ENCODE peak calls at places on chromosomes 5 and 9, in seven cellular contexts. X is mammary epithelial cell, D is astrocyte, G is body of pancreas, C is endothelial cell of umbilical vein, J is left ventricle myocardium inferior, R is DND-41. I is an unnamed sample.

GRCh38 chr5:163540711-163541110 is 35.3 kb downstream of the MAT2B start:
- DNase-seq in J (no peak), X (no peak), R (no peak), D (no peak), C (no peak), G (no peak), I (no peak)

GRCh38 chr5:57592236-57592635 is 109.6 kb upstream of the ACTBL2 start:
- DNase-seq in D (peak; percentile 27), X (peak; percentile 77), G (no peak), R (no peak), C (no peak), J (no peak), I (no peak)

GRCh38 chr5:41649659-41650058 is 139.3 kb upstream of the PLCXD3 start:
- DNase-seq in G (no peak), D (peak; percentile 93), J (no peak), R (no peak), C (no peak), X (peak; percentile 12), I (no peak)

GRCh38 chr5:59500014-59500413 is 393.5 kb downstream of the PDE4D start:
- DNase-seq in R (no peak), G (no peak), C (no peak), D (no peak), J (no peak), X (no peak), I (no peak)

GRCh38 chr5:51381801-51382507 is 1.3 kb upstream of the ISL1 start:
- DNase-seq in J (no peak), G (no peak), R (no peak), X (no peak), C (peak; percentile 50), D (no peak), I (no peak)

GRCh38 chr9:131416509-131416908 is 22.6 kb downstream of the PRRC2B start:
- DNase-seq in G (no peak), R (no peak), D (no peak), C (no peak), X (no peak), J (no peak), I (no peak)

GRCh38 chr9:6584881-6585597 is 60.5 kb downstream of the GLDC start:
- DNase-seq in J (no peak), C (peak; percentile 58), R (no peak), G (no peak), D (peak; percentile 20), X (no peak), I (no peak)

GRCh38 chr9:121599186-121599871 is 52.1 kb upstream of the DAB2IP start:
- DNase-seq in X (peak; percentile 32), D (peak; percentile 16), R (no peak), G (peak; percentile 96), J (peak; percentile 74), C (no peak), I (no peak)

GRCh38 chr9:30301271-30301963 is 2083.0 kb upstream of the ACO1 start:
- DNase-seq in G (no peak), R (no peak), X (no peak), J (no peak), D (no peak), C (no peak), I (no peak)

GRCh38 chr5:28542968-28543367 is 1504.6 kb upstream of the CDH9 start:
- DNase-seq in R (no peak), D (peak; percentile 98), C (peak; percentile 16), J (no peak), G (no peak), X (peak; percentile 87), I (no peak)

GRCh38 chr9:98975838-98976237 is 32.1 kb downstream of the COL15A1 start:
- DNase-seq in D (no peak), C (no peak), X (no peak), R (no peak), J (no peak), G (no peak), I (no peak)

GRCh38 chr9:135602789-135603481 is 36.4 kb downstream of the GLT6D1 start:
- DNase-seq in R (peak; percentile 53), J (peak; percentile 14), X (peak; percentile 23), D (peak; percentile 2), C (peak; percentile 46), G (peak; percentile 46), I (peak; percentile 37)

GRCh38 chr9:36999728-37000333 is 34.2 kb downstream of the PAX5 start:
- DNase-seq in J (no peak), G (no peak), D (no peak), C (no peak), R (no peak), X (no peak), I (no peak)

GRCh38 chr9:37001461-37001860 is 32.6 kb downstream of the PAX5 start:
- DNase-seq in D (no peak), C (no peak), R (no peak), J (no peak), X (no peak), G (no peak), I (no peak)

GRCh38 chr9:37002413-37003217 is 31.5 kb downstream of the PAX5 start:
- DNase-seq in D (no peak), J (no peak), G (no peak), C (no peak), X (no peak), R (no peak), I (no peak)

GRCh38 chr9:37004424-37004935 is 29.6 kb downstream of the PAX5 start:
- DNase-seq in C (no peak), J (no peak), D (no peak), X (no peak), R (no peak), G (no peak), I (no peak)

DNA sequence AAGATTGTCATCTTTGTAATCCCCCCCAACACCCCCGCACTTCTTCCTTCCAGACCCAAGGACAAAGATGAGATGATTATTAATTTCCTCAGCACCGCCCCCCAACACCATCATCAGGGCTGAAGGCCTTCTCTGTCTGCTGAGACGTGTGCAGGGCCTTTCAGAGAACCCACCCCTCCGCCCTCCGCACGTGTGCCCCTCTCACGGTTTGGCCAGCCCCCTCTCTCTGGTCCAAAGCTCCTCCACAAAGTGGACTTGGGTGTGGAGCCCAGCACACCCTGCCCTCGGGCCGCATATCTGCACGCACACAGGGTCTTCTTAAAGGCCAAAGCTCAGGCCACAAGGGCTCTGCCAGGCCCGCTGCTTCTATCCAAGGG is 32.0 kb downstream of the PAX5 start:
- DNase-seq in D (no peak), R (no peak), G (no peak), C (no peak), J (no peak), X (no peak), I (no peak)
- H3K36me3 ChIP-seq in D (no peaks in the 10 kb centered on the region), R (no peaks in the 10 kb centered on the region), G (no peaks in the 10 kb centered on the region), C (no peaks in the 10 kb centered on the region), J (no peaks in the 10 kb centered on the region), X (no peaks in the 10 kb centered on the region), I (no peaks in the 10 kb centered on the region)

DNA sequence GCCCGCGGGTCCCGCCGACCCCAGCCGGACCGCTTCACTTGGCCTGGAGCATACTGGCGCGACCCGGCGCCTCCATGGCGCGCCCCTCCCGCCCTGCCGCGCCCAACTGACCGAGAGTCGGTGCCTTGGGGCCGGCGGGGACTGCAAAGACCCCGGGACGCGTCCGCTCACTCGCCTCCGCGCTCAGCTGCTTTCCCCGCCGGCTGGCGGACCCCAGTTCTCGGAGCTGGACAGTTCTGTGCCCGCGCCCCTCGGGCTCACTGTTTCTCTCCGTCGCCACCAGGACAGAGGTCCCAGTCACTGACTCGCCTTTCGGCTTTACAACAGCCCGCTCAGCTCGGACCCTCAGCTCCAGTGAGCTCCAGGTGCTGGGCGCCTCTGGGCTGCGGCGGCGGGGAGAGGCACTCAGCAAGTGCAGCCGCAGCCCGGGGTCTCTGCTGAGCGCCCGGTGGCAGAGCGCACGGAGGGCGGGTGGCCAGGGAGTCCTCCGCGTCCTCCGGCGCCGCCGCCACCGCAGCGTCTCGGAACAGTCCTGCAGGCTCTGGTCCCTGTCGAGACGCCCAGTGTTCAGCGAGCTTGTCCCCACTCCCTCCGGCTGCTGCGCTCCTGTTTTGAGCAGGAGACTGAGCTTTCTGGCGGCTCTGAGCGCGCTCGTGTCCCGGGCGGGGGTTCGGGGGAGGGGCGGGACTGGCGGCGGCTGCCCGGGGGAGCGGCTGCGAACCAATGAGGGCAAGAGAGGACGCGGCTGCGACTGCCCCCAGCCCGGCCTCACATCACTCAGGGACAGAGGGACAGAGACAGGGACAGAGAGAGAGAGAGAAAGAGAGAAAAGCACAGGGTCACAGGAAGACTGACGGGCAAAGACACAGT is at the start of gene SMIM32:
- DNase-seq in X (no peak), C (peak; percentile 2), G (peak; percentile 19), D (no peak), R (no peak), J (no peak), I (no peak)
- H3K4me3 ChIP-seq in X (peak within 1 kb of the TSS; percentile 33), C (no peak within 1 kb of the TSS), G (no peak within 1 kb of the TSS), D (peak within 1 kb of the TSS; percentile 50), R (no peak within 1 kb of the TSS), J (peak within 1 kb of the TSS; percentile 68), I (no peak within 1 kb of the TSS)

GRCh38 chr9:112485574-112485973 is 1.1 kb upstream of the KIAA1958 start:
- DNase-seq in C (no peak), J (no peak), G (no peak), R (no peak), X (no peak), D (no peak), I (no peak)

GRCh38 chr9:112486221-112487007 is at the start of gene KIAA1958:
- DNase-seq in G (peak; percentile 93), J (peak; percentile 79), D (peak; percentile 74), C (peak; percentile 58), R (peak; percentile 87), X (peak; percentile 73), I (peak; percentile 70)

GRCh38 chr9:112487799-112488345 is 1.2 kb downstream of the KIAA1958 start:
- DNase-seq in G (no peak), C (no peak), R (no peak), D (peak; percentile 18), X (peak; percentile 3), J (no peak), I (no peak)

GRCh38 chr9:112489039-112489546 is 2.5 kb downstream of the KIAA1958 start:
- DNase-seq in D (no peak), R (no peak), X (no peak), C (no peak), J (no peak), G (no peak), I (no peak)

GRCh38 chr9:112487008-112487798 is 576 bp downstream of the KIAA1958 start:
- DNase-seq in G (peak; percentile 81), X (peak; percentile 39), R (peak; percentile 70), J (peak; percentile 60), D (peak; percentile 42), C (peak; percentile 61), I (peak; percentile 39)
- H3K4me1 ChIP-seq in G (peaks cover 37% of the 10 kb centered on the region), X (peaks cover 13% of the 10 kb centered on the region), R (peaks cover 35% of the 10 kb centered on the region), J (peaks cover 37% of the 10 kb centered on the region), D (peaks cover 5% of the 10 kb centered on the region), C (peaks cover 4% of the 10 kb centered on the region), I (peaks cover 15% of the 10 kb centered on the region)

DNA sequence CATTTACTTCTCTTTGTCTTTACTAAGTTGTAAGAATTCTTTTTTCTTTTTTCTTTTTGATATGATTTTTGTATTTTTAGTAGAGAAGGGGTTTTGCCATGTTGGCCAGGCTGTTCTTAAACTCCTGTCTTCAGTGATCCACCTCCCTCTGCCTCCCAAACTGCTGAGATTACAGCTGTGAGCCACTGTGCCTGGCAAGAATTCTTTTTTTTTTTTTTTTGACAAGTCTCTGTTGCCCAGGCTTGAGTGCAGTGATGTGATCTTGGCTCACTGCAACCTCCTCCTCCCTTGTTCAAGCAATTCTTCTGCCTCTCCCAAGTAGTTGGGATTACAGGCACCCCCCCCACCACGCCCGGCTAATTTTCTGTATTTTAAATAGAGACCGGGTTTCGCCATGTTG is 9.9 kb downstream of the NPM1 start:
- DNase-seq in C (no peak), X (no peak), D (no peak), J (no peak), G (no peak), R (no peak), I (no peak)
- H3K36me3 ChIP-seq in C (peaks cover 34% of the 10 kb centered on the region), X (peaks cover 68% of the 10 kb centered on the region), D (peaks cover 84% of the 10 kb centered on the region), J (peaks cover 81% of the 10 kb centered on the region), G (peaks cover 29% of the 10 kb centered on the region), R (peaks cover 94% of the 10 kb centered on the region), I (peaks cover 86% of the 10 kb centered on the region)

GRCh38 chr9:137158625-137159024 is 11.2 kb downstream of the LRRC26 start:
- DNase-seq in J (no peak), D (no peak), X (no peak), G (no peak), R (no peak), C (no peak), I (no peak)
- H3K4me3 ChIP-seq in J (no peak overlapping the region), D (no peak overlapping the region), X (no peak overlapping the region), G (no peak overlapping the region), R (no peak overlapping the region), C (no peak overlapping the region), I (no peak overlapping the region)